ENCODE peak calls at places on chromosomes 13 and 19, in six cellular contexts. Y, W, K, M, P and N are unnamed samples. For H3K4me1, the result is how much of the 10 kb centered on the place peaks cover.

GRCh38 chr19:43372462-43372861 is 19.0 kb downstream of the CD177 start:
- DNase-seq in Y (no peak), W (no peak), K (no peak), M (no peak), P (no peak), N (no peak)

GRCh38 chr13:23380534-23380933 is 53.0 kb downstream of the SACS start:
- DNase-seq in Y (no peak), W (no peak), K (no peak), M (no peak), P (no peak), N (peak)

GRCh38 chr13:96966415-96967102 is 27.7 kb downstream of the OXGR1 start:
- DNase-seq in Y (no peak), W (no peak), K (no peak), M (no peak), P (no peak), N (no peak)

GRCh38 chr19:13850910-13851753 is 25.8 kb upstream of the NANOS3 start:
- DNase-seq in Y (peak), W (peak), K (peak), M (peak), P (no peak), N (peak)

GRCh38 chr13:105139380-105140285 is 1395.8 kb downstream of the EFNB2 start:
- DNase-seq in Y (peak), W (peak), K (peak), M (peak), P (peak), N (no peak)

GRCh38 chr13:97286317-97287046 is 64.3 kb downstream of the MBNL2 start:
- DNase-seq in Y (no peak), W (no peak), K (no peak), M (no peak), P (no peak), N (no peak)

GRCh38 chr13:92487238-92487637 is 739.4 kb upstream of the GPC6 start:
- DNase-seq in Y (no peak), W (no peak), K (no peak), M (no peak), P (no peak), N (no peak)

GRCh38 chr13:99415014-99415650 is 86.1 kb upstream of the TM9SF2 start:
- DNase-seq in Y (no peak), W (peak), K (no peak), M (no peak), P (no peak), N (no peak)

GRCh38 chr13:98466634-98467236 is 110.2 kb downstream of the STK24 start:
- DNase-seq in Y (no peak), W (no peak), K (peak), M (no peak), P (no peak), N (peak)

GRCh38 chr13:58804832-58805231 is 1173.3 kb downstream of the PCDH17 start:
- DNase-seq in Y (no peak), W (no peak), K (no peak), M (no peak), P (no peak), N (no peak)

GRCh38 chr13:49759503-49759902 is 33.0 kb downstream of the KPNA3 start:
- DNase-seq in Y (peak), W (no peak), K (no peak), M (no peak), P (no peak), N (no peak)

GRCh38 chr19:13225973-13226865 is 76.0 kb downstream of the IER2 start:
- DNase-seq in Y (no peak), W (no peak), K (no peak), M (no peak), P (no peak), N (no peak)

GRCh38 chr19:40687525-40688016 is 2.9 kb downstream of the NUMBL start:
- DNase-seq in Y (no peak), W (peak), K (peak), M (peak), P (no peak), N (no peak)
- H3K4me3 ChIP-seq in Y (no peak), W (no peak), K (no peak), M (no peak), P (no peak), N (no peak)

GRCh38 chr13:44921478-44921877 is 67.8 kb downstream of the NUFIP1 start:
- DNase-seq in Y (no peak), W (no peak), K (no peak), M (no peak), P (no peak), N (no peak)
- H3K27ac ChIP-seq in Y (no peak), W (peak), K (peak), M (peak), P (no peak), N (no peak)

GRCh38 chr13:25179810-25180437 is 7.8 kb upstream of the AMER2 start:
- DNase-seq in Y (no peak), W (no peak), K (no peak), M (no peak), P (no peak), N (no peak)

GRCh38 chr13:25177636-25178035 is 5.5 kb upstream of the AMER2 start:
- DNase-seq in Y (no peak), W (no peak), K (no peak), M (no peak), P (no peak), N (no peak)

GRCh38 chr13:25179011-25179410 is 6.9 kb upstream of the AMER2 start:
- DNase-seq in Y (no peak), W (no peak), K (no peak), M (no peak), P (no peak), N (no peak)

GRCh38 chr13:25177012-25177411 is 4.9 kb upstream of the AMER2 start:
- DNase-seq in Y (no peak), W (no peak), K (no peak), M (no peak), P (no peak), N (no peak)

GRCh38 chr13:25178070-25178469 is 6.0 kb upstream of the AMER2 start:
- DNase-seq in Y (no peak), W (no peak), K (no peak), M (no peak), P (no peak), N (no peak)
- H3K4me1 ChIP-seq in Y (under half), W (under half), K (under half), M (under half), P (under half), N (under half)

DNA sequence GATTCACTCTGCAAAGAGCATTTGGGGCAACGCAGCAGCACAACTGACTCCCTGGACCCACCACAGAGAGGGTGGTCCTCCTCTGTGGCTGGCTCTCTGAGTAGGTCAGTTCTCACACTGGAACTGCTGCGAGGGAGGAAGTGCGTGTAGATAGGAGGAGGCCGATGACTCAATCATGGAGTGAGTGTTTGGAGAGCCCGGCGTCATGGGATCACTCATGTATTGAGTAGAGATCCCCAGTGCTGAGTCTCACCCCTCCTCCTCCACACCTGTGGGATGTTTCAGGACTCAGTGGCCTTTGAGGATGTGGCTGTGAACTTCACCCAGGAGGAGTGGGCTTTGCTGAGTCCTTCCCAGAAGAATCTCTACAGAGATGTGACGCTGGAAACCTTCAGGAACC is 8.9 kb downstream of the ZNF101 start:
- DNase-seq in Y (no peak), W (no peak), K (no peak), M (no peak), P (no peak), N (no peak)
- H3K4me3 ChIP-seq in Y (no peak), W (no peak), K (no peak), M (no peak), P (no peak), N (no peak)

GRCh38 chr19:1230585-1231489 is 7.0 kb downstream of the CBARP start:
- DNase-seq in Y (no peak), W (no peak), K (no peak), M (peak), P (no peak), N (no peak)
- H3K27ac ChIP-seq in Y (no peak), W (no peak), K (no peak), M (no peak), P (no peak), N (no peak)

GRCh38 chr19:38709671-38710415 is 34.4 kb downstream of the CAPN12 start:
- DNase-seq in Y (no peak), W (no peak), K (no peak), M (no peak), P (no peak), N (no peak)

GRCh38 chr19:38710416-38710702 is 33.9 kb downstream of the CAPN12 start:
- DNase-seq in Y (no peak), W (no peak), K (no peak), M (no peak), P (no peak), N (no peak)

GRCh38 chr19:38711726-38712153 is 32.5 kb downstream of the CAPN12 start:
- DNase-seq in Y (no peak), W (peak), K (no peak), M (peak), P (no peak), N (no peak)

GRCh38 chr19:38712161-38712748 is 32.0 kb downstream of the CAPN12 start:
- DNase-seq in Y (no peak), W (no peak), K (no peak), M (no peak), P (no peak), N (no peak)

DNA sequence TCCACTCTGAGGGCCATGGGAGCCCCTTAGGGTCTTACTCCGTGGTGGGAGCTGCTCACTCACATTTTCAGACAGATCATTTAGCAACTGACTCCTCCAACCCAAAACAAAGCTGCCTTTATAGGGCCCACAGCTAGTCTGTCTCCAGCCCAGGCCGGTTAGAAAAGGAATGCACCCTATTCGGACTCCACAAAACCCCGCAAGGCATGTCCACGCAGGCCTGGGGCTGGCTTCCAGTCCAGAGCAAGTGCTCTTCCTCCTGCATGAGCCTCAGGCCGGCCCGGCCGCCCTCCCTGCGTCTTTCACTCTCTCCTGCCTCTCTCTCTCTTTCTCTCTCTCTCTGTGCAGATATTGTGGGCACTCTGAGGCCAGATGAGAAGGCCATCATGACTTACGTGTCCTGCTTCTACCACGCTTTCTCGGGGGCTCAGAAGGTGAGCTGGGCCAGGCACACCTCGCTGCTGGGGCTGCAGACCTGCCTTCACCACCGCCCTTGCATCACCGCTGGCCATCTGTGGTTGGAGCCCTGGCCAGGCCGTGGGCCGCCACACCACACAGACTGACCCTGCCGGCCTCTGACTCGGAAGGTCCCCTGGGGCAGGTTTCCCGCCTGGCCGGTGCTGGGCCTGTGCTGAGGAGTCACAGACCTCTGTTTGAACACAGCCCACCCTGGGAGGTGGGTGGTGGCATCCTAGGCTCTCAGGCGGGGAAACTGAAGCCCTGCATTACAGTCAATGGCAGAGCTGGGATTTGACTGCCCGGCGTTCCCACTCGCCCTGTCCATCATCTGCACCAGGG is 33.1 kb downstream of the CAPN12 start:
- DNase-seq in Y (no peak), W (peak), K (no peak), M (no peak), P (no peak), N (no peak)
- H3K4me1 ChIP-seq in Y (under half), W (half or more), K (half or more), M (under half), P (under half), N (under half)

GRCh38 chr19:8335343-8336071 is 7.6 kb downstream of the KANK3 start:
- DNase-seq in Y (peak), W (peak), K (peak), M (no peak), P (no peak), N (no peak)
- H3K4me3 ChIP-seq in Y (no peak), W (peak), K (peak), M (no peak), P (no peak), N (no peak)